ENCODE peak calls at places on chromosomes 11 and 22, in ten cellular contexts. M is GM12865; V is HEK293T; Q is T-helper 2 cell; S is AG04450; W is CD4-positive, alpha-beta memory T cell; I is stimulated activated CD8-positive, alpha-beta memory T cell treated with anti-CD3 and anti-CD28 coated beads, Interleukin-2, amount 100 ng/mL, for 1 hour; D is lower lobe of right lung; A is H9; K is B cell. U is an unnamed sample.

GRCh38 chr11:46330887-46331652 is 16.2 kb upstream of the DGKZ start:
- DNase-seq in A (no peak), W (peak), M (no peak), V (no peak), Q (peak), D (no peak), I (no peak), S (no peak), K (no peak), U (no peak)

GRCh38 chr11:133619397-133619796 is 87.1 kb upstream of the OPCML start:
- DNase-seq in A (peak), M (no peak), S (no peak), I (no peak), K (no peak), Q (no peak), D (no peak), V (no peak), W (no peak), U (no peak)

GRCh38 chr22:28001171-28001835 is 82.2 kb upstream of the PITPNB start:
- DNase-seq in S (no peak), V (no peak), K (no peak), I (no peak), D (peak), A (no peak), M (no peak), W (no peak), Q (no peak), U (no peak)

GRCh38 chr11:272931-273198 is 5.3 kb upstream of the NLRP6 start:
- DNase-seq in D (no peak), S (no peak), K (no peak), A (no peak), Q (no peak), I (no peak), W (no peak), V (no peak), M (no peak), U (no peak)

GRCh38 chr11:59754494-59754858 is 700 bp upstream of the STX3 start:
- DNase-seq in K (peak), I (no peak), V (peak), A (no peak), Q (no peak), W (no peak), D (peak), M (peak), S (no peak), U (no peak)

GRCh38 chr22:21714059-21714770 is 21.4 kb downstream of the YPEL1 start:
- DNase-seq in V (no peak), A (no peak), M (no peak), S (no peak), K (no peak), W (no peak), Q (no peak), D (no peak), I (no peak), U (no peak)

GRCh38 chr11:47464479-47464878 is 15.5 kb upstream of the RAPSN start:
- DNase-seq in W (no peak), S (no peak), I (no peak), Q (no peak), D (no peak), A (no peak), K (no peak), M (no peak), V (no peak), U (no peak)

GRCh38 chr11:12602421-12602820 is 71.8 kb upstream of the TEAD1 start:
- DNase-seq in Q (no peak), A (no peak), M (no peak), K (no peak), S (no peak), D (no peak), I (no peak), W (no peak), V (no peak), U (no peak)

GRCh38 chr11:62832346-62833234 is at the start of gene TEX54:
- DNase-seq in Q (no peak), S (no peak), V (no peak), I (no peak), W (no peak), K (peak), D (peak), M (no peak), A (no peak), U (no peak)

GRCh38 chr11:57392421-57393105 is 2.1 kb upstream of the PRG2 start:
- DNase-seq in Q (no peak), A (no peak), S (no peak), K (no peak), V (no peak), I (no peak), W (no peak), M (no peak), D (no peak), U (no peak)

GRCh38 chr11:119339581-119340334 is 925 bp downstream of the C1QTNF5 start:
- DNase-seq in D (peak), Q (no peak), W (no peak), K (no peak), V (peak), I (no peak), M (no peak), S (no peak), A (peak), U (no peak)